ENCODE peak calls at places on chromosomes 16 and 17, in six cellular contexts. N, A, R, S, O and W are unnamed samples.

GRCh38 chr17:74343526-74344284 is 17.7 kb downstream of the KIF19 start:
- DNase-seq in N (no peak), A (no peak), R (no peak), S (no peak), O (no peak), W (no peak)

GRCh38 chr16:22035094-22035675 is 27.3 kb downstream of the MOSMO start:
- DNase-seq in N (no peak), A (no peak), R (no peak), S (no peak), O (peak; percentile 43), W (no peak)

GRCh38 chr17:21287703-21288449 is 3.4 kb downstream of the MAP2K3 start:
- DNase-seq in N (no peak), A (no peak), R (no peak), S (peak; percentile 97), O (peak; percentile 83), W (peak; percentile 96)

GRCh38 chr17:37562016-37562745 is 47.0 kb downstream of the SYNRG start:
- DNase-seq in N (peak; percentile 1), A (no peak), R (peak; percentile 3), S (no peak), O (no peak), W (no peak)

GRCh38 chr16:88287219-88287618 is 95.5 kb upstream of the ZNF469 start:
- DNase-seq in N (peak; percentile 16), A (no peak), R (peak; percentile 79), S (peak; percentile 18), O (no peak), W (peak; percentile 63)

GRCh38 chr17:38867179-38867994 is 2.5 kb upstream of the LASP1 start:
- DNase-seq in N (no peak), A (peak; percentile 54), R (peak; percentile 87), S (peak; percentile 77), O (peak; percentile 73), W (no peak)

GRCh38 chr16:19167710-19168172 is 299 bp upstream of the SYT17 start:
- DNase-seq in N (peak; percentile 65), A (peak; percentile 50), R (peak; percentile 66), S (peak; percentile 60), O (no peak), W (peak; percentile 60)

GRCh38 chr16:57264950-57265371 is 19.5 kb downstream of the PLLP start:
- DNase-seq in N (no peak), A (no peak), R (no peak), S (no peak), O (no peak), W (no peak)

GRCh38 chr17:76107507-76107906 is 3.9 kb upstream of the EXOC7 start:
- DNase-seq in N (no peak), A (no peak), R (peak; percentile 61), S (peak; percentile 58), O (no peak), W (peak; percentile 42)

GRCh38 chr17:49557204-49558024 is 18.3 kb upstream of the NXPH3 start:
- DNase-seq in N (peak; percentile 50), A (no peak), R (peak; percentile 73), S (peak; percentile 73), O (no peak), W (peak; percentile 85)

GRCh38 chr16:28531777-28532744 is 6.7 kb downstream of the NUPR1 start:
- DNase-seq in N (no peak), A (no peak), R (peak; percentile 56), S (peak; percentile 84), O (no peak), W (peak; percentile 56)

GRCh38 chr17:8436169-8436932 is 667 bp downstream of the NDEL1 start:
- DNase-seq in N (peak; percentile 11), A (no peak), R (peak; percentile 66), S (peak; percentile 37), O (no peak), W (peak; percentile 19)

GRCh38 chr16:49693445-49693844 is 162.5 kb downstream of the ZNF423 start:
- DNase-seq in N (no peak), A (no peak), R (no peak), S (no peak), O (no peak), W (no peak)

GRCh38 chr17:40303009-40303657 is 5.8 kb upstream of the RARA start:
- DNase-seq in N (no peak), A (no peak), R (peak; percentile 63), S (peak; percentile 64), O (no peak), W (peak; percentile 35)

GRCh38 chr16:12415072-12415471 is 388.6 kb downstream of the CPPED1 start:
- DNase-seq in N (no peak), A (no peak), R (no peak), S (no peak), O (no peak), W (no peak)

GRCh38 chr17:50039058-50039457 is 16.9 kb upstream of the ITGA3 start:
- DNase-seq in N (no peak), A (no peak), R (no peak), S (no peak), O (no peak), W (no peak)

GRCh38 chr17:1645207-1646171 is at the start of gene SCARF1:
- DNase-seq in N (no peak), A (no peak), R (no peak), S (no peak), O (no peak), W (no peak)

GRCh38 chr16:78437352-78437968 is 338.0 kb downstream of the WWOX start:
- DNase-seq in N (no peak), A (no peak), R (peak; percentile 51), S (peak; percentile 38), O (no peak), W (no peak)

GRCh38 chr17:8946476-8946875 is 19.0 kb downstream of the PIK3R5 start:
- DNase-seq in N (no peak), A (no peak), R (no peak), S (no peak), O (no peak), W (no peak)

GRCh38 chr17:7836596-7837374 is 2.8 kb downstream of the KDM6B start:
- DNase-seq in N (peak; percentile 94), A (peak; percentile 91), R (peak; percentile 93), S (peak; percentile 99), O (peak; percentile 73), W (peak; percentile 96)

GRCh38 chr17:38465420-38466345 is 37.4 kb downstream of the ARHGAP23 start:
- DNase-seq in N (no peak), A (no peak), R (no peak), S (no peak), O (no peak), W (no peak)

GRCh38 chr16:24036614-24037013 is 200.8 kb downstream of the PRKCB start:
- DNase-seq in N (peak; percentile 59), A (no peak), R (peak; percentile 43), S (peak; percentile 46), O (no peak), W (peak; percentile 29)
- TF ChIP-seq ZNF274 in N (no peak), A (no peak), R (no peak), S (no peak), O (no peak), W (no peak)

GRCh38 chr17:81518113-81518784 is 5.7 kb upstream of the ACTG1 start:
- DNase-seq in N (no peak), A (no peak), R (no peak), S (no peak), O (no peak), W (no peak)

GRCh38 chr17:81522491-81523125 is 5.6 kb upstream of the FSCN2 start:
- DNase-seq in N (no peak), A (no peak), R (no peak), S (no peak), O (no peak), W (no peak)

GRCh38 chr17:81519284-81520020 is 6.9 kb upstream of the ACTG1 start:
- DNase-seq in N (no peak), A (no peak), R (peak; percentile 84), S (no peak), O (no peak), W (peak; percentile 80)

GRCh38 chr17:81518785-81519283 is 6.2 kb upstream of the ACTG1 start:
- DNase-seq in N (no peak), A (no peak), R (peak; percentile 64), S (no peak), O (no peak), W (no peak)

DNA sequence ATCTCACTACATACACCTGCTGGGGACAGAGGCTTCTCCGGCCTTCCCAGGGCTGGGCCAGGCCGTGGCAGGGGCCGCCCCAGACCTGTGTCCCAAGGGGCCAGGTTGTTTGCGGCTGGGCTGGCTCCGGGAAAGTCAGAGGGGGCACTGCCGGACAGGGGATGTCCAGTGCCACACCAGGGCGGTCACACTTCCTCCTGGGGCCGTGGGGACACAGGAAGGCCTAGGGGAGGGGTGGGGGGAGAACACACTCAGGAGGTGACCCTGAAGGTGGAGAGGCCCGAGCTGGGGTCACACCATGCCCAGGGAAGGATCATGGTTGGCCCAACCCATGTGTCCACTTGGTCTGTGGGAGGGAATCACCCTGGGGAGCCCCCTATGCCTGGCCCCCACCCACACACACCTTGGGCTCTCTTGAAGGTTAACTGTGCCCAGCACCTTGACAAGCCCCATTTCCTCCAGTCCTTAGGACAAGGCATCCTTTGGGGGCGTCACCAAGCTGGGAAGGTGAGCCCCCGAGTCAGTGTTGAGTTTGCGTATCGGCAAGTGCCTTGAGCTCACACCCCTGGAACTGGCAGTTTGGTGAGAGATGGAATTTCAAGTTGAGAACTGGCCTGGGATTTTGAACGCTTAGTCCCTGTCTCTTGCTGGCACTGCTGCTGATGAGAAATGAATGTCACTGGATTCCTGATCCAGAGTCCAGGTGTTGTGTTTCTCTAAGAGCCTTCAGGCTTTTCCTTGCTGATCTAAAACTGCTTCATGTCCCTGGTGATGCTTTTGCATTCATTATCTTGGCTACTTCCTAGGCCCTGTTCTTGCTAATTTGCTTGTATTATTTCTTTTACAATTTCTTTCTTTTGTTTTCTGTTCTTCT is 7.7 kb upstream of the ACTG1 start:
- DNase-seq in N (no peak), A (no peak), R (no peak), S (no peak), O (no peak), W (no peak)
- TF ChIP-seq ZNF274 in N (no peak), A (no peak), R (no peak), S (no peak), O (no peak), W (no peak)

DNA sequence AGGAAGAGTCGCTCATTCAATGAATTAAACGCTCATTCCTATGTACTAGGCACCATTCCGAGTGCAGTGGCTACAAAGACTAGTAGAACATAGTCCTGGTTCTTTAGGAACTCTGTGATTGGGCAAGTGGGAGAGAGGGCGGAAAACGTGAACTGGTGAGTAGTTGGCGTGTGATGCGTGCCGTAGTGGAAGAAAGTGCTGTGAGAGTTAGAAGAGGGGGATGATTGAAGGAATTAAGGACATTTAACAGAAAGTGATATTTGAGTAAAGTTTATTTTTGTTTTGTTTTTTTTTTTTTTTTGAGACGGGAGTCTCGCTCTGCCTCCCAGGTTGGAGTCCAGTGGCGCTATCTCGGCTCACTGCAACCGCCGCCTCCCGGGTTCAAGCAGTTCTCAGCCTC is 7.9 kb upstream of the SLFN14 start:
- DNase-seq in N (no peak), A (no peak), R (peak; percentile 65), S (peak; percentile 29), O (no peak), W (no peak)
- TF ChIP-seq ZNF274 in N (no peak), A (no peak), R (no peak), S (no peak), O (no peak), W (no peak)

DNA sequence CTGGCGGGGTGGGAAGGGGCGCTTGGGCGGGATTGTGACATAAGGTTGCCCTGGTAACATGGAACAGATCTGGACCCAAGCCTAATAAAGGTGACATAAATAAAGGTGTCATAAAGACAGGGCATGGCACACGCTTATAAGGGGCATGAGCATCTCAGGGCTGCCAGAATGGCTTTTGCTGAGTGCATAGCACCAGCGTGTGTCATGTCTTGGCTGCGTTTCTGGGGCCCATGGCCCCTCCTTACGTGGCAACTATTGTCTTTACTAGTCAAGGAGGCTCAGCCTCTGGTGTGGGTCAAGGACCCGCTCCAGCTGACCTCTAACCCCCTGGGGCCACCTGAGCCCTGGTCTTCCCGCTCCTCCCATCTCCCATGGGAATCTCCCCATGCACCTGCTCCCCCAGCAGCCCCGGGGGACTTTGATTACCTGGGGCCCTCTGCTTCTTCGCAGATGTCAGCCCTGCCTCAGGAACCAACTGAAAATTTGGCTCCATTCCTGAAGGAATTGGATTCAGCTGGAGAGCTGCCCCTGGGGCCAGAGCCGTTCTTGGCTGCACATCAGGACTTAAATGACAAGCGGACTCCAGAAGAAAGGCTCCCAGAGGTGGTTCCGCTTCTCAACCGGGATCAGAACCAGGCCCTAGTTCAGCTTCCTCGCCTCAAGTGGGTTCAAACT is 13.9 kb downstream of the LRRC37B start:
- DNase-seq in N (no peak), A (no peak), R (no peak), S (no peak), O (no peak), W (no peak)
- TF ChIP-seq ZNF274 in N (no peak), A (no peak), R (no peak), S (no peak), O (no peak), W (no peak)